ENCODE peak calls at places on chromosomes 6 and 20, in eight cellular contexts. N, E, K, S, V, F, I and Y are unnamed samples.

GRCh38 chr6:87806098-87806497 is 104.1 kb upstream of the AKIRIN2 start:
- DNase-seq in N (no peak), E (no peak), K (no peak), S (no peak), V (no peak), F (no peak), I (no peak), Y (no peak)

GRCh38 chr20:62805365-62805710 is 703 bp downstream of the OGFR start:
- DNase-seq in N (no peak), E (no peak), K (no peak), S (no peak), V (no peak), F (no peak), I (peak; percentile 63), Y (peak; percentile 56)

GRCh38 chr6:117547688-117548621 is 54.4 kb downstream of the GOPC start:
- DNase-seq in N (no peak), E (peak; percentile 88), K (peak; percentile 48), S (peak; percentile 74), V (peak; percentile 26), F (no peak), I (peak; percentile 27), Y (no peak)

GRCh38 chr20:45420125-45420524 is 4.2 kb downstream of the PIGT start:
- DNase-seq in N (no peak), E (no peak), K (no peak), S (no peak), V (no peak), F (no peak), I (no peak), Y (no peak)

GRCh38 chr6:170019259-170020040 is 268.0 kb downstream of the ERMARD start:
- DNase-seq in N (no peak), E (peak; percentile 27), K (no peak), S (no peak), V (no peak), F (no peak), I (no peak), Y (no peak)

GRCh38 chr6:158057213-158057987 is 75.7 kb downstream of the SYNJ2 start:
- DNase-seq in N (no peak), E (peak; percentile 71), K (peak; percentile 45), S (peak; percentile 93), V (no peak), F (no peak), I (peak; percentile 89), Y (no peak)

GRCh38 chr6:41716516-41717446 is 18.6 kb downstream of the TFEB start:
- DNase-seq in N (no peak), E (no peak), K (no peak), S (no peak), V (no peak), F (no peak), I (peak; percentile 30), Y (no peak)

GRCh38 chr20:50020283-50020682 is 37.5 kb downstream of the SNAI1 start:
- DNase-seq in N (no peak), E (no peak), K (no peak), S (peak; percentile 80), V (no peak), F (no peak), I (peak; percentile 50), Y (no peak)

GRCh38 chr6:123594776-123595175 is 42.0 kb downstream of the TRDN start:
- DNase-seq in N (no peak), E (no peak), K (no peak), S (no peak), V (no peak), F (no peak), I (no peak), Y (no peak)

GRCh38 chr20:63167026-63167917 is 48.7 kb downstream of the YTHDF1 start:
- DNase-seq in N (no peak), E (no peak), K (no peak), S (no peak), V (no peak), F (no peak), I (peak; percentile 60), Y (no peak)

GRCh38 chr6:1200706-1201105 is 111.2 kb upstream of the FOXQ1 start:
- DNase-seq in N (no peak), E (no peak), K (no peak), S (no peak), V (no peak), F (no peak), I (peak; percentile 78), Y (no peak)

GRCh38 chr6:41767112-41767946 is 12.4 kb downstream of the FRS3 start:
- DNase-seq in N (peak; percentile 80), E (no peak), K (no peak), S (peak; percentile 65), V (no peak), F (no peak), I (peak; percentile 77), Y (peak; percentile 66)

GRCh38 chr6:22892452-22892851 is 323.1 kb downstream of the HDGFL1 start:
- DNase-seq in N (no peak), E (no peak), K (no peak), S (peak; percentile 96), V (no peak), F (no peak), I (peak; percentile 86), Y (no peak)

GRCh38 chr6:10595731-10596664 is 74.8 kb downstream of the GCNT2 start:
- DNase-seq in N (no peak), E (no peak), K (no peak), S (no peak), V (no peak), F (no peak), I (no peak), Y (peak; percentile 44)

GRCh38 chr20:15141880-15142279 is 804.5 kb upstream of the FLRT3 start:
- DNase-seq in N (no peak), E (no peak), K (no peak), S (no peak), V (no peak), F (no peak), I (no peak), Y (no peak)

GRCh38 chr20:51128198-51128597 is 105.3 kb upstream of the KCNG1 start:
- DNase-seq in N (no peak), E (no peak), K (peak; percentile 17), S (peak; percentile 28), V (no peak), F (no peak), I (peak; percentile 79), Y (no peak)

GRCh38 chr6:56222509-56222908 is 24.9 kb downstream of the COL21A1 start:
- DNase-seq in N (no peak), E (no peak), K (no peak), S (no peak), V (no peak), F (no peak), I (peak; percentile 11), Y (no peak)

GRCh38 chr6:148524976-148525375 is 182.3 kb downstream of the SASH1 start:
- DNase-seq in N (no peak), E (no peak), K (no peak), S (peak; percentile 75), V (no peak), F (no peak), I (no peak), Y (no peak)

GRCh38 chr6:138197570-138197969 is 20.7 kb downstream of the PBOV1 start:
- DNase-seq in N (no peak), E (no peak), K (no peak), S (no peak), V (no peak), F (no peak), I (no peak), Y (no peak)

GRCh38 chr6:55943329-55943728 is 67.9 kb upstream of the BMP5 start:
- DNase-seq in N (no peak), E (no peak), K (no peak), S (no peak), V (no peak), F (no peak), I (peak; percentile 15), Y (no peak)

GRCh38 chr6:148273962-148274752 is 68.5 kb upstream of the SASH1 start:
- DNase-seq in N (no peak), E (no peak), K (no peak), S (no peak), V (no peak), F (no peak), I (no peak), Y (no peak)

GRCh38 chr6:7104752-7105151 is 3.0 kb upstream of the RREB1 start:
- DNase-seq in N (no peak), E (no peak), K (no peak), S (no peak), V (no peak), F (no peak), I (no peak), Y (no peak)

GRCh38 chr20:24206995-24207394 is 218.4 kb upstream of the GGTLC1 start:
- DNase-seq in N (no peak), E (no peak), K (no peak), S (no peak), V (no peak), F (no peak), I (no peak), Y (no peak)

GRCh38 chr6:108120311-108120710 is 45.5 kb upstream of the NR2E1 start:
- DNase-seq in N (no peak), E (no peak), K (no peak), S (no peak), V (no peak), F (no peak), I (no peak), Y (no peak)

GRCh38 chr20:8901237-8902025 is 167.5 kb upstream of the PLCB4 start:
- DNase-seq in N (no peak), E (no peak), K (no peak), S (no peak), V (no peak), F (no peak), I (peak; percentile 23), Y (no peak)

GRCh38 chr20:12051206-12052163 is 133.8 kb downstream of the BTBD3 start:
- DNase-seq in N (no peak), E (no peak), K (no peak), S (no peak), V (no peak), F (no peak), I (no peak), Y (no peak)

GRCh38 chr6:24428615-24429014 is 25.9 kb downstream of the MRS2 start:
- DNase-seq in N (no peak), E (no peak), K (no peak), S (no peak), V (no peak), F (no peak), I (peak; percentile 16), Y (no peak)